ENCODE peak calls at places on chromosome 4, in seven cellular contexts. C is adrenal gland, W is AG10803, K is transverse colon, G is HFF-Myc, Q is uterus, T is A549. Z is an unnamed sample.

GRCh38 chr4:54513741-54514140 is 144.0 kb upstream of the KIT start:
- DNase-seq in C (no peak), K (no peak), Q (no peak), T (no peak), G (no peak), W (no peak), Z (no peak)

GRCh38 chr4:81314897-81315470 is 100.0 kb upstream of the PRKG2 start:
- DNase-seq in T (no peak), G (no peak), Q (no peak), W (peak), C (no peak), K (no peak), Z (no peak)

GRCh38 chr4:61375316-61375715 is 175.2 kb downstream of the ADGRL3 start:
- DNase-seq in K (no peak), Q (no peak), W (no peak), C (no peak), G (no peak), T (no peak), Z (no peak)

GRCh38 chr4:95549246-95550138 is 719 bp upstream of the UNC5C start:
- DNase-seq in G (no peak), W (peak), C (peak), Q (peak), T (peak), K (peak), Z (no peak)

GRCh38 chr4:6909970-6910339 is 329 bp downstream of the TBC1D14 start:
- DNase-seq in C (no peak), W (no peak), G (no peak), T (no peak), Q (no peak), K (peak), Z (no peak)

GRCh38 chr4:84956014-84956413 is 10.5 kb downstream of the WDFY3 start:
- DNase-seq in G (no peak), C (no peak), K (no peak), W (no peak), Q (no peak), T (no peak), Z (no peak)

GRCh38 chr4:6769138-6769983 is 13.2 kb upstream of the KIAA0232 start:
- DNase-seq in Q (no peak), G (no peak), K (no peak), C (no peak), T (no peak), W (no peak), Z (no peak)

GRCh38 chr4:169225058-169225751 is 45.6 kb downstream of the SH3RF1 start:
- DNase-seq in C (no peak), W (peak), G (peak), K (no peak), Q (no peak), T (peak), Z (no peak)

GRCh38 chr4:183918696-183919095 is 13.6 kb downstream of the STOX2 start:
- DNase-seq in Q (no peak), C (no peak), W (no peak), G (no peak), K (no peak), T (no peak), Z (no peak)

GRCh38 chr4:144174401-144175067 is 34.0 kb upstream of the GYPA start:
- DNase-seq in C (no peak), Q (no peak), K (no peak), W (peak), T (peak), G (peak), Z (peak)

GRCh38 chr4:73883306-73883705 is 14.1 kb downstream of the CXCL1 start:
- DNase-seq in T (no peak), W (peak), C (no peak), G (no peak), K (no peak), Q (no peak), Z (no peak)

GRCh38 chr4:79923290-79923689 is 149.7 kb downstream of the ANTXR2 start:
- DNase-seq in K (no peak), Q (no peak), G (no peak), C (no peak), T (no peak), W (no peak), Z (no peak)

DNA sequence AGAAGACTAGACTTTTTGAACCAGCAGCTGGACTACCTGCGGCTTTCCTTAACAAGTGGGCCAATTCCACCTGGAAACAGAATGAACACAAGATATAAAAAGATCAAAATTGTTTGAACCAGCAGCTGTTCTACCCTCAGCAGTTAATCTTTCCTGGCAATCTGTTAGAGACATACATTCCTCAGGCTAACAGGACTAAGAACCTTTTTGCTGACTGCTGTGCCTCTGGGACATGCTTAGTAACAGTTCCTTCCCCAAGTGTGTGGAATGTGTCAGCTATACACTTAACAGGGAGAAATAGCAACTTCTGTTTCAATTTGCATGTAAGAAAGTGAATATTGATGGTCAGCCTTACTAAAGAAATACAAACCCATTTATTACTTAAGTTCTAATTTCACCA is 554.4 kb downstream of the ARAP2 start:
- DNase-seq in W (no peak), K (no peak), Q (no peak), C (no peak), T (no peak), G (no peak), Z (no peak)
- TF ChIP-seq CTCF in W (no peak), K (no peak), Q (no peak), C (no peak), T (no peak), G (no peak), Z (no peak)

GRCh38 chr4:141703497-141703896 is 67.1 kb downstream of the IL15 start:
- DNase-seq in G (no peak), W (no peak), C (no peak), T (no peak), Q (no peak), K (no peak), Z (no peak)
- H3K4me3 ChIP-seq in G (no peak), W (no peak), C (no peak), T (no peak), Q (no peak), K (no peak), Z (no peak)

GRCh38 chr4:102783006-102783405 is 22.2 kb upstream of the MANBA start:
- DNase-seq in K (no peak), Q (no peak), T (no peak), G (no peak), W (peak), C (no peak), Z (no peak)
- TF ChIP-seq CTCF in K (no peak), Q (no peak), T (no peak), G (no peak), W (no peak), C (no peak), Z (no peak)

GRCh38 chr4:163494360-163495241 is at the start of gene TMA16:
- DNase-seq in C (peak), T (peak), W (peak), K (peak), Q (peak), G (peak), Z (peak)

GRCh38 chr4:163489929-163490328 is 4.6 kb upstream of the TMA16 start:
- DNase-seq in K (no peak), G (no peak), T (no peak), C (no peak), Q (no peak), W (no peak), Z (no peak)

GRCh38 chr4:163493643-163494359 is 689 bp upstream of the TMA16 start:
- DNase-seq in C (no peak), Q (no peak), G (no peak), K (peak), W (no peak), T (peak), Z (no peak)

GRCh38 chr4:163495900-163496299 is 1.4 kb downstream of the TMA16 start:
- DNase-seq in W (no peak), K (no peak), C (no peak), T (no peak), G (no peak), Q (no peak), Z (no peak)

GRCh38 chr4:163492951-163493504 is 1.5 kb upstream of the TMA16 start:
- DNase-seq in W (no peak), C (no peak), Q (no peak), G (no peak), T (peak), K (no peak), Z (no peak)
- H3K4me3 ChIP-seq in W (no peak), C (no peak), Q (no peak), G (peak), T (peak), K (no peak), Z (peak)

DNA sequence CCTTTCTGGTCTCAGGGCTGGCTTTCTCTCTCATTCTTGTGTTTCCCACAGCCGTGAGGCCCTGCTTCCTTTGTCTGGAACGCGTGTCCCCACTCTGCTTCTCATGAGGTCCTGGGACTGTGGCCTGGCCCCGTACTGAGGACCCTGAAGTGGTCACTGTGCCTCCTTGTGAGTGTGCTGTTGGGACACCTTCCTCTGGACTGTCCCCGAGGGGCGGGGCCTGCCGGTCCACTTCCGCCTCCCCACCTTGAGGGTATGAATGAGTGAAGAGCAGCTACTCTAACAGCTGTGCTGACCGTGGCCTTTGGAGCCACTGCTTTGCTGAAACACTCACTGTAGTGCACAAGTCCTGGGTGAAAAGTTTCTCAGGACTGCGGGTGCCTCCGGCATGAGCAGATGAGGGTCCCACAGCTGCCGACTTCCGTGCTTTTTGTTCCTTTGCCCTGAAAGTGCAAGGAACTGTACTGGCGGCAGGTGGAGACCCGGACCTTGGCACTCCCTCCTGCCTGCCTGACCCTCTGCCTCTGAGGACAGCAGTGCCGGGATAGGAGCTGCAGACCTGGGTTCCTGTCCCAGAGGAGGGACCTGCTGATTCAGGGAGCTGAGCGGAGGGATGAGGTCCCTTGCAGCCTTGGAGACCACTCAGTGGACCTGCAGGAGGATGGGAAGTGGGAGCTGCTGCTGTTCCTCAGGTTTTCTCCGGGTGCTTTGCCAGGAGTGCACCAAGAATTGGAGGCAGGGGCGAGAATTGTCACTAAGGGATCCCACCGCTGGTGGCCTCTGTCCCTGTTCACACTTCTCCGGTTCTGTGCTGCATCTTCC is 38.0 kb downstream of the HTT-AS start:
- DNase-seq in G (no peak), K (no peak), Q (no peak), C (no peak), W (no peak), T (no peak), Z (no peak)
- TF ChIP-seq CTCF in G (no peak), K (no peak), Q (no peak), C (no peak), W (no peak), T (no peak), Z (no peak)

GRCh38 chr4:154164931-154165839 is 326.4 kb downstream of the DCHS2 start:
- DNase-seq in T (no peak), K (no peak), W (peak), G (peak), C (no peak), Q (peak), Z (no peak)
- H3K4me3 ChIP-seq in T (no peak), K (no peak), W (no peak), G (no peak), C (no peak), Q (no peak), Z (no peak)

GRCh38 chr4:8274772-8275241 is 5.3 kb downstream of the HTRA3 start:
- DNase-seq in G (peak), T (no peak), C (no peak), K (peak), W (peak), Q (peak), Z (peak)
- TF ChIP-seq CTCF in G (peak), T (no peak), C (no peak), K (no peak), W (peak), Q (peak), Z (no peak)

GRCh38 chr4:25029479-25030282 is 1.1 kb downstream of the LGI2 start:
- DNase-seq in W (no peak), T (no peak), K (peak), Q (no peak), G (no peak), C (no peak), Z (no peak)
- H3K4me3 ChIP-seq in W (no peak), T (peak), K (peak), Q (peak), G (peak), C (no peak), Z (peak)

GRCh38 chr4:252065-252601 is 53.1 kb downstream of the ZNF732 start:
- DNase-seq in C (no peak), K (no peak), Q (no peak), T (no peak), G (no peak), W (no peak), Z (no peak)
- TF ChIP-seq CTCF in C (no peak), K (no peak), Q (no peak), T (no peak), G (no peak), W (no peak), Z (no peak)

GRCh38 chr4:186725422-186726149 is 1.9 kb upstream of the FAT1 start:
- DNase-seq in G (no peak), C (peak), W (peak), T (peak), Q (peak), K (peak), Z (peak)
- H3K4me3 ChIP-seq in G (peak), C (no peak), W (peak), T (peak), Q (peak), K (peak), Z (peak)

Z was measured in LNCaP clone FGC.